ENCODE peak calls at places on chromosome 15, in nine cellular contexts. D, A, H, Q, T, G, C, I and Y are unnamed samples.

GRCh38 chr15:33032053-33032452 is 162.5 kb downstream of the FMN1 start:
- DNase-seq in D (peak), A (no peak), H (no peak), Q (no peak), T (no peak), G (no peak), C (no peak), I (no peak), Y (no peak)

GRCh38 chr15:29749365-29750086 is 72.7 kb downstream of the TJP1 start:
- DNase-seq in D (no peak), A (peak), H (peak), Q (no peak), T (no peak), G (no peak), C (no peak), I (no peak), Y (no peak)

GRCh38 chr15:100124936-100125626 is 216.7 kb downstream of the ADAMTS17 start:
- DNase-seq in D (no peak), A (no peak), H (no peak), Q (no peak), T (no peak), G (no peak), C (no peak), I (no peak), Y (no peak)

GRCh38 chr15:96237002-96237401 is 93.5 kb upstream of the NR2F2 start:
- DNase-seq in D (no peak), A (no peak), H (no peak), Q (no peak), T (no peak), G (no peak), C (no peak), I (no peak), Y (no peak)

GRCh38 chr15:68389936-68390790 is 41.8 kb downstream of the ITGA11 start:
- DNase-seq in D (peak), A (peak), H (no peak), Q (no peak), T (peak), G (no peak), C (peak), I (no peak), Y (peak)

GRCh38 chr15:34084086-34084485 is 17.6 kb downstream of the EMC7 start:
- DNase-seq in D (peak), A (no peak), H (no peak), Q (no peak), T (no peak), G (peak), C (no peak), I (no peak), Y (no peak)

GRCh38 chr15:32067115-32067514 is 36.8 kb downstream of the CHRNA7 start:
- DNase-seq in D (no peak), A (no peak), H (no peak), Q (no peak), T (no peak), G (no peak), C (no peak), I (no peak), Y (no peak)

GRCh38 chr15:58179741-58180381 is 41.7 kb downstream of the AQP9 start:
- DNase-seq in D (peak), A (no peak), H (no peak), Q (no peak), T (no peak), G (no peak), C (no peak), I (no peak), Y (no peak)

GRCh38 chr15:63600001-63600645 is 2.9 kb downstream of the FBXL22 start:
- DNase-seq in D (no peak), A (peak), H (no peak), Q (peak), T (no peak), G (peak), C (no peak), I (no peak), Y (no peak)

GRCh38 chr15:100769975-100770340 is 109.7 kb upstream of the ALDH1A3 start:
- DNase-seq in D (no peak), A (no peak), H (no peak), Q (no peak), T (no peak), G (no peak), C (no peak), I (peak), Y (no peak)

GRCh38 chr15:67109141-67110034 is 44.0 kb downstream of the SMAD3 start:
- DNase-seq in D (peak), A (peak), H (no peak), Q (no peak), T (peak), G (peak), C (no peak), I (peak), Y (peak)

GRCh38 chr15:92656089-92656488 is 514 bp upstream of the FAM174B start:
- DNase-seq in D (no peak), A (no peak), H (no peak), Q (no peak), T (no peak), G (no peak), C (no peak), I (no peak), Y (no peak)

GRCh38 chr15:101675015-101675414 is 22.8 kb upstream of the TM2D3 start:
- DNase-seq in D (peak), A (no peak), H (no peak), Q (no peak), T (no peak), G (no peak), C (no peak), I (no peak), Y (no peak)

GRCh38 chr15:66934315-66934930 is 131.0 kb upstream of the SMAD3 start:
- DNase-seq in D (no peak), A (no peak), H (no peak), Q (no peak), T (no peak), G (no peak), C (no peak), I (no peak), Y (no peak)

GRCh38 chr15:82571722-82572222 is 31.5 kb upstream of the RPS17 start:
- DNase-seq in D (peak), A (peak), H (no peak), Q (peak), T (peak), G (peak), C (peak), I (no peak), Y (no peak)

GRCh38 chr15:23467110-23467600 is 20.1 kb upstream of the GOLGA6L2 start:
- DNase-seq in D (peak), A (peak), H (peak), Q (no peak), T (no peak), G (no peak), C (no peak), I (no peak), Y (no peak)

GRCh38 chr15:47431501-47431900 is 285.8 kb upstream of the SEMA6D start:
- DNase-seq in D (peak), A (no peak), H (no peak), Q (no peak), T (no peak), G (no peak), C (no peak), I (no peak), Y (no peak)

GRCh38 chr15:45276851-45277250 is 24.8 kb downstream of the SLC28A2 start:
- DNase-seq in D (peak), A (peak), H (peak), Q (no peak), T (no peak), G (no peak), C (no peak), I (no peak), Y (no peak)

GRCh38 chr15:50911001-50911400 is 2.5 kb downstream of the AP4E1 start:
- DNase-seq in D (peak), A (no peak), H (no peak), Q (no peak), T (no peak), G (no peak), C (no peak), I (no peak), Y (no peak)

GRCh38 chr15:22956980-22957264 is 23.2 kb downstream of the CYFIP1 start:
- DNase-seq in D (no peak), A (no peak), H (no peak), Q (no peak), T (no peak), G (no peak), C (no peak), I (peak), Y (no peak)

GRCh38 chr15:63104727-63105126 is 16.9 kb upstream of the LACTB start:
- DNase-seq in D (peak), A (no peak), H (no peak), Q (no peak), T (no peak), G (no peak), C (no peak), I (no peak), Y (no peak)

GRCh38 chr15:85408270-85408746 is 27.9 kb downstream of the AKAP13 start:
- DNase-seq in D (no peak), A (no peak), H (no peak), Q (no peak), T (peak), G (no peak), C (no peak), I (no peak), Y (peak)

GRCh38 chr15:52730163-52730562 is 51.0 kb upstream of the ATOSA start:
- DNase-seq in D (peak), A (peak), H (no peak), Q (no peak), T (peak), G (no peak), C (no peak), I (no peak), Y (peak)

GRCh38 chr15:97904196-97904572 is 56.3 kb upstream of the ARRDC4 start:
- DNase-seq in D (peak), A (peak), H (peak), Q (peak), T (peak), G (peak), C (peak), I (peak), Y (no peak)

GRCh38 chr15:43219929-43220886 is 610 bp downstream of the EPB42 start:
- DNase-seq in D (no peak), A (no peak), H (no peak), Q (no peak), T (no peak), G (no peak), C (no peak), I (no peak), Y (no peak)

GRCh38 chr15:52481915-52482314 is 46.8 kb downstream of the MYO5A start:
- DNase-seq in D (peak), A (peak), H (no peak), Q (no peak), T (peak), G (no peak), C (no peak), I (no peak), Y (peak)

GRCh38 chr15:35674873-35675781 is 129.2 kb upstream of the DPH6 start:
- DNase-seq in D (peak), A (peak), H (no peak), Q (no peak), T (no peak), G (no peak), C (no peak), I (no peak), Y (no peak)

GRCh38 chr15:34772312-34772711 is 17.5 kb upstream of the GJD2 start:
- DNase-seq in D (no peak), A (no peak), H (no peak), Q (no peak), T (no peak), G (no peak), C (no peak), I (no peak), Y (no peak)

GRCh38 chr15:38073278-38073930 is 139.0 kb downstream of the TMCO5A start:
- DNase-seq in D (peak), A (no peak), H (peak), Q (no peak), T (no peak), G (no peak), C (no peak), I (no peak), Y (no peak)

GRCh38 chr15:85443593-85444328 is 63.4 kb downstream of the AKAP13 start:
- DNase-seq in D (peak), A (peak), H (peak), Q (no peak), T (peak), G (no peak), C (no peak), I (no peak), Y (no peak)

GRCh38 chr15:45320581-45320980 is 57.8 kb downstream of the GATM start:
- DNase-seq in D (no peak), A (no peak), H (no peak), Q (no peak), T (no peak), G (no peak), C (no peak), I (no peak), Y (no peak)

GRCh38 chr15:51621917-51622268 is 678 bp downstream of the DMXL2 start:
- DNase-seq in D (peak), A (peak), H (peak), Q (peak), T (peak), G (peak), C (peak), I (peak), Y (no peak)

GRCh38 chr15:61327019-61327631 is 98.0 kb upstream of the RORA start:
- DNase-seq in D (no peak), A (no peak), H (no peak), Q (no peak), T (no peak), G (peak), C (no peak), I (no peak), Y (peak)

GRCh38 chr15:96218623-96219465 is 111.7 kb upstream of the NR2F2 start:
- DNase-seq in D (no peak), A (no peak), H (no peak), Q (no peak), T (no peak), G (no peak), C (no peak), I (no peak), Y (no peak)

DNA sequence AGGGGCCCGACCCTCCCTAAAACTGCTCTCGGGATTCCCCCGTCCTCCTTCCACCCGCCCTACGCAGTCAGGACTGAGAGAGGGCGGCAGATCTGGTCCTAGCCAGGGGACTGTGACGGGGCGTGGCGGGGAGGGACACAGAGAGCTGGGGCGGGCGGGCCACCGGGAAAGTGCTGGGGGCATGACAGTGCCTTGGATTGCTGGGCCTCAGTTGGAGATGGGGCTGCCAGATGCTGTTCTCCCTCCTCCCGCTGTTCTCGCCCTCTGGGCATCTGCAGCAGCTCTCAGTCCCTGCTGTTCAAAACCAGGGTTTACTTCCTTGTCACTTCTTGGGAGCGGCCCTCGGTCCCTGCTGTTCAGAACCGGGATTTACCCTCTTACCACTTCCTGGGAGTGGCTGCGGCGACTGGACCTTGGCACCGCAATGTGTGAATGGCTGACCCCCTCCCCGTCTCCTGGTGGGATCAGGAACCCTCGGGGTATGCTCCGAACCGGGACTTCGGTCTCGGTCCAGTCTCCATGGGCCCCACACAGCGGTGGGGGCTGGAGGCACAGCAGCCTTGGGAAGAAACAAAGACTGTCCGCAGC is 1.8 kb upstream of the RPP25 start:
- DNase-seq in D (no peak), A (peak), H (peak), Q (peak), T (peak), G (peak), C (peak), I (peak), Y (no peak)
- TF ChIP-seq CTCF in D (peak), A (no peak), H (no peak), Q (peak), T (no peak), G (peak), C (peak), I (peak), Y (no peak)

GRCh38 chr15:57061281-57061680 is 142.8 kb downstream of the TCF12 start:
- DNase-seq in D (peak), A (no peak), H (no peak), Q (no peak), T (no peak), G (no peak), C (no peak), I (no peak), Y (no peak)
- TF ChIP-seq CTCF in D (no peak), A (no peak), H (no peak), Q (no peak), T (no peak), G (no peak), C (no peak), I (no peak), Y (no peak)

GRCh38 chr15:70560617-70561328 is 202.6 kb downstream of the UACA start:
- DNase-seq in D (no peak), A (no peak), H (no peak), Q (no peak), T (no peak), G (no peak), C (peak), I (no peak), Y (no peak)
- TF ChIP-seq CTCF in D (no peak), A (peak), H (no peak), Q (no peak), T (no peak), G (no peak), C (no peak), I (no peak), Y (no peak)

GRCh38 chr15:78264304-78265136 is at the start of gene DNAJA4:
- DNase-seq in D (peak), A (peak), H (peak), Q (no peak), T (peak), G (peak), C (peak), I (peak), Y (peak)

GRCh38 chr15:78266229-78266628 is 1.9 kb downstream of the DNAJA4 start:
- DNase-seq in D (no peak), A (no peak), H (no peak), Q (no peak), T (no peak), G (no peak), C (no peak), I (no peak), Y (no peak)

GRCh38 chr15:78265752-78266224 is 1.4 kb downstream of the DNAJA4 start:
- DNase-seq in D (peak), A (no peak), H (no peak), Q (no peak), T (no peak), G (no peak), C (no peak), I (no peak), Y (no peak)

GRCh38 chr15:78263907-78264303 is 457 bp upstream of the DNAJA4 start:
- DNase-seq in D (no peak), A (no peak), H (no peak), Q (no peak), T (no peak), G (no peak), C (peak), I (no peak), Y (no peak)

DNA sequence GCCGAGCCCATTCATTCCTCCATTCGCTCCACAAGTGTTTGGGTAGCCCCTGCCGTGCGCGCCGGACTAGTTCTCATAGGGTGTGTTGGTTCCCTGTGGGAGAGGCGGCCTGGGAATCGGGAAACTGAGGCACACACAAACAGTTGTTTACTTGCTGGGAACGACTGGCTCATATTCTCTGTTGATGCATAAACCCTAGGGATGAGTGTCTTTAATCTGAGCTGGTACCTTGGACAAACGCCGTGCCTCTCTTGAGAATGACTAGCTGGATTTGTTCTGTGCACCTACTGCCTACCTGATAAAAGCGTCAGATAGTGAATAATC is 737 bp downstream of the DNAJA4 start:
- DNase-seq in D (no peak), A (no peak), H (no peak), Q (no peak), T (no peak), G (no peak), C (no peak), I (no peak), Y (no peak)
- TF ChIP-seq CTCF in D (no peak), A (peak), H (no peak), Q (no peak), T (no peak), G (peak), C (no peak), I (no peak), Y (no peak)

GRCh38 chr15:70182858-70183695 is 85.4 kb upstream of the TLE3 start:
- DNase-seq in D (no peak), A (peak), H (no peak), Q (no peak), T (no peak), G (no peak), C (no peak), I (peak), Y (no peak)
- TF ChIP-seq CTCF in D (no peak), A (peak), H (no peak), Q (no peak), T (no peak), G (no peak), C (no peak), I (no peak), Y (peak)

DNA sequence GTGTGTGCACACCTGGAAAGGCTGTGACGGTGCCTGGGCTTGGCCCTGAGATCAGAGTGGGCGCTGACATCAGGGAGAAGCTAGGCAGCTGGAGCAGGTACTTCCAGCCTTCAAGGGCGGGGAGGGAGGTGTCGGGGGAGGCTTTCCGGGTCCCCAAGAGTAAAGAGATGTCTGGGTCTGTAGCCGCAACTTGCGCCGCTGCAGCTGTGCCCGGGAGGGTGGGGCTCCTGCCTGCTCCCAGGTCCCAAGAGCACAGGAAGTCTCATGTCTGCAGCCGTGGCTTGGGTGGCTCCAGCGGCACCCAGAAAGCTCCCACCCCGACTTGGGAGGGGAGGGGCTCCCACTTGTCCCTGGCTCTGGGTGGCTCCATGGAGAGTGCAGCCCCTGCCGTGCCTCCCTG is 103.2 kb upstream of the BNIP2 start:
- DNase-seq in D (no peak), A (no peak), H (no peak), Q (no peak), T (peak), G (no peak), C (no peak), I (no peak), Y (no peak)
- TF ChIP-seq CTCF in D (no peak), A (no peak), H (no peak), Q (no peak), T (no peak), G (no peak), C (no peak), I (no peak), Y (no peak)

GRCh38 chr15:39919740-39920509 is at the start of gene GPR176:
- DNase-seq in D (peak), A (peak), H (peak), Q (peak), T (peak), G (peak), C (no peak), I (peak), Y (peak)
- TF ChIP-seq CTCF in D (peak), A (no peak), H (no peak), Q (no peak), T (no peak), G (no peak), C (no peak), I (no peak), Y (no peak)

GRCh38 chr15:80635953-80636352 is 59.2 kb upstream of the ABHD17C start:
- DNase-seq in D (no peak), A (no peak), H (no peak), Q (no peak), T (no peak), G (no peak), C (no peak), I (no peak), Y (no peak)

GRCh38 chr15:80637747-80638146 is 57.4 kb upstream of the ABHD17C start:
- DNase-seq in D (no peak), A (no peak), H (no peak), Q (no peak), T (no peak), G (no peak), C (no peak), I (no peak), Y (no peak)

GRCh38 chr15:80638553-80639167 is 56.5 kb upstream of the ABHD17C start:
- DNase-seq in D (no peak), A (no peak), H (no peak), Q (no peak), T (no peak), G (no peak), C (no peak), I (no peak), Y (no peak)

GRCh38 chr15:80639168-80639555 is 55.9 kb upstream of the ABHD17C start:
- DNase-seq in D (no peak), A (no peak), H (no peak), Q (no peak), T (no peak), G (no peak), C (no peak), I (no peak), Y (no peak)

DNA sequence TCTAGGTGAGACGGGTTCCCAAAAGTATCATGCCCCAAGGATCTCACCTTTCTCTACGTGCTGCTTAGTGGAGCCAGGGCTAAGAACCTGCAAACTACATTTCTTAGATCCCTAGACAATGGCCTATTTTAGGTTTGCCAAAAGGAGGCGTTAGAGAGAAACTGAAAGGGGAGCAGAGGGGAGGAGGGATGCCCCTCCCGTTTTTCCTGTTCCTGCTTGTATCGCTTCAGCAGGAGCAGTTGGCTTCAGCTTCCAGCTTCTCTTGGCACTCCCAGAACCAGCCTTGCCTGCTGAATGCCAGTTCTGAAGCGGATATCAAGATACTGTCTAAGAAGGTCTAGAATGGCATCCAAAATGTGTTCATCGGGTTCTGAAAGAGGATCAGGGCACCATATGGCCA is 58.4 kb upstream of the ABHD17C start:
- DNase-seq in D (no peak), A (no peak), H (no peak), Q (no peak), T (no peak), G (no peak), C (peak), I (no peak), Y (no peak)
- TF ChIP-seq CTCF in D (no peak), A (no peak), H (no peak), Q (no peak), T (no peak), G (no peak), C (no peak), I (no peak), Y (no peak)